ENCODE peak calls at places on chromosomes 12 and 14, in ten cellular contexts. D is HCT116, F is right lobe of liver, W is lower leg skin, S is A549, U is transverse colon, E is suprapubic skin, Y is vagina, Q is heart left ventricle, C is esophagus squamous epithelium. Z is an unnamed sample.

GRCh38 chr12:109064143-109064542 is 11.8 kb downstream of the USP30 start:
- DNase-seq in D (no peak), F (no peak), W (no peak), S (no peak), U (no peak), E (no peak), Y (no peak), Q (no peak), C (no peak), Z (no peak)

GRCh38 chr12:99157946-99158345 is 489.6 kb upstream of the GARIN6 start:
- DNase-seq in D (no peak), F (no peak), W (no peak), S (no peak), U (no peak), E (no peak), Y (no peak), Q (no peak), C (no peak), Z (no peak)

GRCh38 chr12:76622351-76622750 is 62.8 kb upstream of the OSBPL8 start:
- DNase-seq in D (no peak), F (no peak), W (no peak), S (no peak), U (no peak), E (no peak), Y (no peak), Q (no peak), C (no peak), Z (no peak)

GRCh38 chr12:93032748-93033147 is 103.7 kb upstream of the EEA1 start:
- DNase-seq in D (no peak), F (no peak), W (no peak), S (no peak), U (no peak), E (no peak), Y (no peak), Q (no peak), C (no peak), Z (no peak)

GRCh38 chr12:120767071-120768024 is 41.7 kb downstream of the ACADS start:
- DNase-seq in D (no peak), F (no peak), W (no peak), S (no peak), U (no peak), E (no peak), Y (no peak), Q (no peak), C (no peak), Z (no peak)

GRCh38 chr14:89160437-89160836 is 256.6 kb downstream of the FOXN3 start:
- DNase-seq in D (no peak), F (no peak), W (no peak), S (no peak), U (no peak), E (no peak), Y (no peak), Q (no peak), C (no peak), Z (no peak)

GRCh38 chr12:109839444-109839843 is 6.2 kb upstream of the TRPV4 start:
- DNase-seq in D (no peak), F (no peak), W (no peak), S (no peak), U (no peak), E (no peak), Y (no peak), Q (no peak), C (no peak), Z (no peak)

GRCh38 chr12:31729728-31730127 is 907 bp upstream of the AMN1 start:
- DNase-seq in D (no peak), F (no peak), W (no peak), S (no peak), U (no peak), E (no peak), Y (no peak), Q (no peak), C (no peak), Z (no peak)

GRCh38 chr12:3045989-3046388 is 31.2 kb upstream of the TSPAN9 start:
- DNase-seq in D (no peak), F (no peak), W (no peak), S (no peak), U (no peak), E (no peak), Y (no peak), Q (no peak), C (no peak), Z (no peak)

GRCh38 chr12:126667340-126667739 is 1599.6 kb upstream of the TMEM132C start:
- DNase-seq in D (no peak), F (no peak), W (no peak), S (peak; percentile 2), U (no peak), E (no peak), Y (no peak), Q (no peak), C (no peak), Z (no peak)

GRCh38 chr14:101363261-101363555 is 198.1 kb upstream of the DIO3 start:
- DNase-seq in D (no peak), F (no peak), W (no peak), S (no peak), U (no peak), E (no peak), Y (no peak), Q (no peak), C (no peak), Z (no peak)

GRCh38 chr12:93601591-93601990 is 29.1 kb downstream of the SOCS2 start:
- DNase-seq in D (no peak), F (no peak), W (no peak), S (no peak), U (no peak), E (no peak), Y (no peak), Q (no peak), C (no peak), Z (no peak)

GRCh38 chr14:86788229-86788628 is 1204.8 kb downstream of the GALC start:
- DNase-seq in D (no peak), F (no peak), W (no peak), S (no peak), U (no peak), E (no peak), Y (no peak), Q (no peak), C (no peak), Z (no peak)

GRCh38 chr14:36208690-36209278 is 32.3 kb upstream of the PTCSC3 start:
- DNase-seq in D (no peak), F (no peak), W (no peak), S (no peak), U (no peak), E (no peak), Y (no peak), Q (no peak), C (no peak), Z (no peak)

GRCh38 chr14:69715725-69716482 is 51.0 kb upstream of the SRSF5 start:
- DNase-seq in D (no peak), F (no peak), W (peak; percentile 92), S (no peak), U (peak; percentile 59), E (peak; percentile 79), Y (no peak), Q (peak; percentile 86), C (no peak), Z (peak; percentile 64)

GRCh38 chr14:101559250-101559623 is 2.1 kb upstream of the DIO3 start:
- DNase-seq in D (no peak), F (no peak), W (no peak), S (no peak), U (no peak), E (no peak), Y (no peak), Q (no peak), C (no peak), Z (no peak)

GRCh38 chr12:82942521-82942920 is 255.8 kb downstream of the TMTC2 start:
- DNase-seq in D (no peak), F (no peak), W (no peak), S (no peak), U (no peak), E (no peak), Y (no peak), Q (no peak), C (no peak), Z (no peak)

GRCh38 chr12:6767301-6767591 is 1.1 kb downstream of the PTMS start:
- DNase-seq in D (no peak), F (no peak), W (no peak), S (no peak), U (no peak), E (no peak), Y (no peak), Q (no peak), C (no peak), Z (peak; percentile 40)

GRCh38 chr12:15782667-15783066 is 6.5 kb downstream of the EPS8 start:
- DNase-seq in D (no peak), F (no peak), W (no peak), S (no peak), U (no peak), E (no peak), Y (no peak), Q (no peak), C (no peak), Z (no peak)
- TF ChIP-seq POLR2A in D (no peak), F (no peak), W (no peak), S (no peak), U (no peak), E (no peak), Y (no peak), Q (no peak), C (no peak), Z (no peak)

DNA sequence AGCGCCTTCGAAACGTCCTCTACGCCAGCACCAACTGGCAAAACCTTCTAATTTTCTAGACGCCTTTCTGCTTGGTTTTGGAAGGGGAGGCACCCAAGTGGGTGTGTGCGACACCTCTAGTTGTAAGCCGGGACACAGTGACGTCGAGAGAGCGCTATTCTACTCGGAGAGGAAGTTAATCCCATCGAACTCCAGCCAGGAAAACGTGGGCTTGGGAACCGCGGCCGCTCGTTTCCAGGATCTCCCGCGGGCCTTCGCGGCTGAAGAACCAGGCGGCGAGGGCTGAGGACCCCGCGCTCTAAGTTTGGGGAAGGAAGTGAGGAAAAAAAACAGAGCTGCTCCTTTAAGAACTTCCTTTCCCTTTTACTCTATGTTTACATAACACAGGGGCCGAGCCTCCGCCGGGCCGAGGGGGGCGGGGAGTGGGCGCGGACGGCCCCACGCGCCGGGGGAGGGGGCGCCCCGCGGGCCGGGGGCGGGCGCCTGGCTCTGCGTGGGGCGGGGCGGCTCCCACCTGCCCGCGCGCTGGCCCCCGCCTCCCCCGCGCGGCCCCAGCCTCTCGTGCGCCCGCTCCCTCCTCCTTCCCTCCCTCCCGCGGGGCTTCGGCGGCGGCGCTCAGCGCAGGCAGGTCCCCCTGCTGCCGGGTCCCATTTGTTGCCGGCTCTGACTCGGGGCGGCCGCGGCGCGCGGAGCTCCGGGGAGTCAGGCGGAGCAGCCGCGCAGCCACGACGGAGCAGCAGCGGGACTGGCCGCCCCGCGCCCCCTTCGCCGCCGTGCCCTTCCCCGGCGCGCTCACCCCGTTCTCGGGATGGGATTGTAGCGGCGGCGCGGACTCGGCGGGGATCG is at the start of gene PELI2:
- DNase-seq in D (peak; percentile 15), F (peak; percentile 83), W (peak; percentile 96), S (peak; percentile 65), U (peak; percentile 81), E (peak; percentile 89), Y (no peak), Q (peak; percentile 85), C (peak; percentile 34), Z (peak; percentile 91)
- TF ChIP-seq POLR2A in D (no peak), F (peak; percentile 75), W (no peak), S (peak; percentile 31), U (peak; percentile 48), E (peak; percentile 92), Y (peak; percentile 65), Q (peak; percentile 60), C (peak; percentile 86), Z (peak; percentile 92)

GRCh38 chr12:68932701-68933563 is at the start of gene CPM:
- DNase-seq in D (no peak), F (peak; percentile 91), W (peak; percentile 93), S (peak; percentile 62), U (peak; percentile 85), E (peak; percentile 75), Y (no peak), Q (peak; percentile 79), C (no peak), Z (peak; percentile 78)
- TF ChIP-seq POLR2A in D (no peak), F (peak; percentile 100), W (no peak), S (peak; percentile 59), U (peak; percentile 92), E (peak; percentile 82), Y (peak; percentile 48), Q (peak; percentile 93), C (peak; percentile 92), Z (peak; percentile 81)

GRCh38 chr12:27179399-27180214 is 64.5 kb upstream of the STK38L start:
- DNase-seq in D (peak; percentile 74), F (no peak), W (no peak), S (peak; percentile 94), U (no peak), E (no peak), Y (no peak), Q (no peak), C (no peak), Z (no peak)
- TF ChIP-seq POLR2A in D (no peak), F (no peak), W (no peak), S (no peak), U (no peak), E (no peak), Y (no peak), Q (no peak), C (no peak), Z (no peak)